ENCODE peak calls at places on chromosomes 11 and 22, in five cellular contexts. D, P, V, U and J are unnamed samples.

GRCh38 chr11:75949023-75949672 is 134.1 kb downstream of the UVRAG start:
- DNase-seq in P (no peak), U (no peak), V (no peak), D (no peak), J (no peak)

GRCh38 chr11:10350341-10350740 is 45.5 kb downstream of the ADM start:
- DNase-seq in P (peak; percentile 80), D (peak; percentile 73), U (no peak), V (no peak), J (no peak)

GRCh38 chr11:131885371-131885770 is 515.0 kb downstream of the NTM start:
- DNase-seq in P (no peak), U (no peak), D (no peak), V (no peak), J (no peak)

GRCh38 chr11:121870202-121871045 is 245.6 kb downstream of the BLID start:
- DNase-seq in P (no peak), D (no peak), U (no peak), V (no peak), J (no peak)

GRCh38 chr11:96267490-96268010 is 75.4 kb downstream of the MAML2 start:
- DNase-seq in D (no peak), V (peak; percentile 95), U (no peak), P (no peak), J (no peak)

GRCh38 chr22:23772315-23773246 is at the start of gene MMP11:
- DNase-seq in P (no peak), U (peak; percentile 83), V (no peak), D (no peak), J (no peak)

GRCh38 chr11:1171985-1172728 is 14.4 kb downstream of the MUC5AC start:
- DNase-seq in P (no peak), U (no peak), D (no peak), V (no peak), J (no peak)

GRCh38 chr11:92662580-92662979 is 306.9 kb upstream of the MTNR1B start:
- DNase-seq in V (no peak), P (no peak), D (no peak), U (no peak), J (no peak)

GRCh38 chr11:47399860-47400812 is 8.3 kb upstream of the SLC39A13 start:
- DNase-seq in D (no peak), P (no peak), V (no peak), U (peak; percentile 96), J (no peak)

GRCh38 chr11:44804449-44805151 is 77.8 kb downstream of the TSPAN18 start:
- DNase-seq in U (no peak), D (no peak), V (no peak), P (no peak), J (no peak)

GRCh38 chr22:43395296-43395695 is 16.5 kb upstream of the MPPED1 start:
- DNase-seq in D (no peak), V (no peak), U (no peak), P (no peak), J (no peak)

GRCh38 chr11:19444231-19444630 is 203.5 kb upstream of the E2F8 start:
- DNase-seq in V (no peak), P (no peak), U (no peak), D (no peak), J (no peak)

GRCh38 chr22:39839198-39839597 is 54.4 kb downstream of the ENTHD1 start:
- DNase-seq in P (no peak), V (peak; percentile 35), U (no peak), D (no peak), J (no peak)

GRCh38 chr22:47220752-47221151 is 458.3 kb downstream of the TBC1D22A start:
- DNase-seq in U (no peak), D (no peak), P (no peak), V (no peak), J (no peak)

GRCh38 chr22:42773161-42773560 is 52.5 kb upstream of the A4GALT start:
- DNase-seq in D (no peak), U (no peak), V (no peak), P (no peak), J (no peak)

GRCh38 chr11:31802990-31803812 is 7.9 kb downstream of the PAX6 start:
- DNase-seq in P (no peak), U (no peak), D (no peak), V (no peak), J (no peak)

GRCh38 chr11:30775123-30775522 is 189.0 kb upstream of the MPPED2 start:
- DNase-seq in P (no peak), V (no peak), D (no peak), U (no peak), J (no peak)

GRCh38 chr11:65906602-65907001 is 6.4 kb upstream of the FOSL1 start:
- DNase-seq in U (peak; percentile 37), P (no peak), V (no peak), D (no peak), J (no peak)

GRCh38 chr11:77174559-77174958 is 46.5 kb downstream of the MYO7A start:
- DNase-seq in P (no peak), U (no peak), D (no peak), V (no peak), J (no peak)

GRCh38 chr11:72741849-72742521 is 10.2 kb downstream of the ARAP1 start:
- DNase-seq in U (peak; percentile 38), P (no peak), D (no peak), V (no peak), J (no peak)

GRCh38 chr22:42236848-42237247 is 33.6 kb downstream of the TCF20 start:
- DNase-seq in V (no peak), P (no peak), D (no peak), U (no peak), J (no peak)

GRCh38 chr11:76512851-76513653 is 68.2 kb downstream of the EMSY start:
- DNase-seq in V (no peak), U (no peak), P (peak; percentile 16), D (no peak), J (peak; percentile 26)

GRCh38 chr11:72247584-72247983 is 3.6 kb upstream of the PHOX2A start:
- DNase-seq in V (no peak), U (no peak), P (no peak), D (no peak), J (no peak)

GRCh38 chr11:17389205-17389956 is 922 bp upstream of the KCNJ11 start:
- DNase-seq in D (peak; percentile 53), P (peak; percentile 69), V (no peak), U (peak; percentile 96), J (no peak)
- H3K9ac ChIP-seq in D (no peak overlapping the region), P (peak overlapping the region; percentile 57), V (no peak overlapping the region), U (peak overlapping the region; percentile 89), J (no peak overlapping the region)

DNA sequence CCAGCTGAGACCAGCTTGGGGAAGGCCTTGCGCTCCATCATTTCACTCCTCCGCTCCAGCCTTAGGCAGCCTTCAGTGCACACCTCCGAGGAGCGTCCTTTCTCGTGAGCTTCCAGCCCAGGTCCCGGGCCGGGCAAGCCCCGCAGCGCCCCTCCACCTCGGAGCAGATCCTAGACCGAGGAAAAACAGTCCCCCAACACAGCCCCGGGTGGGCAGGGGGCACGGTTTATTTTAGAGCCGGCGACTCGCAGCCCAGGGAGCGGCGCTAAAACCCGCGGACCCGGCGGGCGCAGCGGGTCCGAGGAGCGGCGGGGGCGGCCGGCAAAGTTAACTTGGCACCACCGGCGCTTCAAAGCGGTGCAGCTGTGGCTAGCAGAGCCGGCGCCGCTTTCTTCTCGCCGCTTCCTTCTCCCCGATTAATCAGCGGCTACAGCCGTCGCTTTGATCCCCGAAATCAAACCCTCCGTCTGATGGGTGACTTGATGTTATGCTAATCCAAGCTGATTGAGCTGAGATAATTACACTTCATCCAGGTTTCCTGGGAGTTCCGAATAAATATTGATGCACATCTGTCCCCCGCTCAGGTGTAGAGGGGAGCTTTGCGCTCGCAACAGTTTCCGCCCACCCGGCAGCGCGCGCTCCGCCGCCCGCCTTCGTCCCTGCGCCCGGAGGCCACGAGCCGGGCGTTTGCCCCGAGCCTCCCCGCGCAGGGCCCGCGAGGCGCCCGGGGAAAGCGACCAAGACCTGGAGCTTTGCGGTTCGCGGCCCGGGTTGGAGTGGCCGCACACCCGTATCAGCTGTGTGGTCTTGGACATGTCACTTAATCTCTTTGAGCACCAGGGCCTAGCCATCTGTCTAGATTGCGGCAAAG is 192.7 kb downstream of the BUD13 start:
- DNase-seq in D (no peak), V (no peak), U (no peak), P (no peak), J (no peak)
- TF ChIP-seq EZH2 in D (peak; percentile 75), V (no peak), U (no peak), P (no peak), J (peak; percentile 91)

DNA sequence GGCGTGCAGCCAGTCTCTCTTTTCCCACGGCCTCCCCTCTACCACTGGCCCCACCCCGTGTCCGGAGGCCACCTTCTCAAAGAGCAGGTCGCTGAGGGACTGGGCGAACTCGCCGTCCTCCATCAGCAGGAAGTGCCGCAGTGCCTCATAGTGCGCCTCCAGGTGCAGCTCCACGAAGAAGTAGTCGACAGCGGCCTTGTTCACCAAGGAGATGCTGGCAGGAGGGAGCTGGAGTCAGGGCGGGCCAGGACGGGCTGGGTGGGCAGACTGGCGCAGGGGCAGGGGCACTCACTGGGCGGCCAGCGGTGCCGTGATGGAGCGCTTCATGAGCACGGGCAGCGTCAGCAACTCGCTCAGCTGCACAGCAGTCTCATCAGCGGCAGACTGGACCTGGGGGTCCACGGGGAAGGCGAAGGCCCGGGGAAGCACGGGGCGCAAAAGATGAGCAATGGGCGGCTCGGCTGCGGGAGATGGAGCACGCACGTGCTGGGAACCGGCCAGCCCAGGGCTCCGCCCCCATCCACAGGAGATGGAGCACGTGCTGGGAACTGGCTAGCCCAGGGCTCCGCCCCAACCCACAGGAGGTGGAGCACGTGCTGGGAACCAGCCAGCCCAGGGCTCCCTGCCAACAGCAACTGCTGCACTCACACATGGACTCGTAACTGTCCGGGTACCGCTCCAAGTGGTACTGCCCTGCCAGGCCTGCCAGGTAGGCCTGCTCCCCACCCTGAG is 18.4 kb downstream of the SELENOO start:
- DNase-seq in V (no peak), D (peak; percentile 25), P (peak; percentile 18), U (peak; percentile 81), J (no peak)
- TF ChIP-seq POLR2AphosphoS5 in V (no peak), D (no peak), P (no peak), U (no peak), J (peak; percentile 17)

DNA sequence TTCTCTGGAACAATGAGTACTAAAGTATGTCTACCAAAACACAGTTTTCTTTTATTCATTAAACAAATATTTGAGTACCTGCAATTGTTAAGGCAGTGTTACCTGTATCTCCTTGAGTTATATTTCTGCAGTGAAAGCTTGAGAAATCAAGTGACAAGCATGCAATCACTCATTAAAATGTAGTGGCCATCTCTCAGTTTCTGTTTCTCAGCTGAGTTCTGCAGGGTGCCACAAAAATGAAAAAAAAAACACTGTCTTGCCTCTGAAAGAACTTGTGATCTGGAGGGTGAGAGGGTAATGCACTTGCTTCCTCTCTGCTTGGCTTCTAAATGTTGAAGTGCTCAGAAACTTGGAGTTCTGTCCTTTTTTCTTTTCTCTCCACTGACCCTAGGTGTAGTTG is 6.8 kb downstream of the QSER1 start:
- DNase-seq in D (no peak), V (no peak), U (no peak), P (no peak), J (no peak)
- H3K9ac ChIP-seq in D (no peak overlapping the region), V (no peak overlapping the region), U (no peak overlapping the region), P (no peak overlapping the region), J (no peak overlapping the region)

DNA sequence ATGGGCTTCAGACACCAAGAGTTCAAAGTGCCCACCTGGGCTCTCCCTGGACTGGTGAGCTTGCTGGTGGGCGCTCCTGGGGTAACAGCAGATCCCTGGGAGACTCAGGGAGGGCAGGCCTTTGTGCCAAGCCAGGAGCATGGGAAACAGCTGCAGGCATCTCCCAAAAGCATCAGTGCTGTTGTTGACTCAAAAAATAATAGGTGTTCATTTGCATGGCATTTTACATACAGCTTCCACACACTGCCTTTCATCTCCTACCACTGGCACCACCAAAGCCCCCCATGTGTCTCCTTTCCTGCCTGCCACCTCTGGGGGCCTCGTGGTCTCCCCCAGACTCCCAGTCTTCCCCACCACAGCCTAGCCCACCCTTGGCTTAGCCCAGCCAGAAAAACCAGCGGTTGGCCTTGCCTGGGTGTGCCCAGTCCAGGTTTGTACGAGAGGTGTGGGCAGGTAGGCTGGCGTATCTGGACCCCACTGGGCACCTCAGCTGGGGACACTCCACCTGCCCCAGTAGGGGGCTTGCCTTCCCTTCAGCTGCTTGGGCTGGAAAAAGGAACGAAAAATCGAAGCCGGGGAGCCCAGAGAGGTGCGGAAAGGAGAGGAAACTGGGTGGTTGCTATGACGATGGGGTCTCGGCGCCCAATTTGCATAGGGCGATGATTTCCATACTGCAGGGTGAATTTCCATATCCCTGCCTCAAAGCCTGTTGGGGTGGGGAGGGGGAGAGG is 15.0 kb downstream of the POU2F3 start:
- DNase-seq in P (no peak), V (no peak), U (no peak), D (peak; percentile 73), J (no peak)
- TF ChIP-seq EZH2 in P (no peak), V (no peak), U (no peak), D (no peak), J (no peak)